ENCODE peak calls at places on chromosomes 16 and 17, in eight cellular contexts. A, J, T, N, D, L, Q and W are unnamed samples. For H3K27me3, the result is how much of the 10 kb centered on the place peaks cover.

GRCh38 chr17:59623151-59623550 is 3.5 kb downstream of the CLTC start:
- DNase-seq in D (no peak), A (no peak), L (no peak), J (no peak), N (no peak), T (no peak), Q (no peak), W (no peak)

GRCh38 chr16:88772871-88773811 is 11.9 kb downstream of the PIEZO1 start:
- DNase-seq in A (peak), D (no peak), Q (no peak), T (peak), N (peak), J (no peak), L (peak), W (no peak)

GRCh38 chr16:79089735-79090284 is 510.7 kb downstream of the MAF start:
- DNase-seq in L (no peak), T (no peak), N (peak), J (no peak), Q (no peak), A (no peak), D (peak), W (no peak)

GRCh38 chr17:33874617-33875060 is 380.4 kb upstream of the CCL2 start:
- DNase-seq in N (no peak), T (no peak), J (no peak), L (no peak), A (no peak), Q (peak), D (no peak), W (no peak)

GRCh38 chr17:29929006-29929543 is 953 bp downstream of the SSH2 start:
- DNase-seq in N (no peak), Q (peak), D (peak), A (peak), T (peak), J (no peak), L (no peak), W (peak)

GRCh38 chr17:2212328-2212981 is 91.1 kb downstream of the SMG6 start:
- DNase-seq in T (no peak), L (peak), A (no peak), D (peak), J (no peak), N (peak), Q (no peak), W (peak)

GRCh38 chr17:50607522-50607921 is 27.2 kb upstream of the ABCC3 start:
- DNase-seq in J (no peak), L (no peak), N (no peak), A (no peak), T (no peak), D (no peak), Q (no peak), W (no peak)

GRCh38 chr17:7060165-7060890 is 16.4 kb upstream of the SLC16A11 start:
- DNase-seq in J (peak), L (no peak), D (no peak), N (no peak), T (peak), Q (no peak), A (no peak), W (peak)

GRCh38 chr17:18987862-18988545 is 16.6 kb downstream of the FAM83G start:
- DNase-seq in T (no peak), A (no peak), Q (no peak), L (no peak), D (no peak), N (no peak), J (no peak), W (no peak)

GRCh38 chr17:48442819-48443218 is 12.8 kb upstream of the SKAP1 start:
- DNase-seq in N (no peak), J (no peak), Q (no peak), D (no peak), T (no peak), L (no peak), A (no peak), W (peak)

GRCh38 chr17:28335959-28336871 is 654 bp downstream of the TNFAIP1 start:
- DNase-seq in J (peak), N (peak), A (peak), L (peak), Q (peak), D (peak), T (peak), W (peak)

GRCh38 chr17:55634702-55635101 is 88.0 kb downstream of the TMEM100 start:
- DNase-seq in J (no peak), N (no peak), A (no peak), L (peak), Q (no peak), D (no peak), T (no peak), W (no peak)

GRCh38 chr16:59249049-59249448 is 514.9 kb upstream of the GOT2 start:
- DNase-seq in D (no peak), L (no peak), J (no peak), N (no peak), A (peak), T (no peak), Q (peak), W (no peak)

GRCh38 chr16:47144559-47144877 is 773 bp upstream of the NETO2 start:
- DNase-seq in J (no peak), L (no peak), D (no peak), T (no peak), Q (no peak), N (no peak), A (no peak), W (no peak)

GRCh38 chr17:8685396-8685795 is 54.9 kb upstream of the MYH10 start:
- DNase-seq in A (no peak), L (no peak), T (no peak), N (no peak), Q (no peak), D (no peak), J (no peak), W (no peak)

GRCh38 chr16:57278494-57278893 is 6.0 kb downstream of the PLLP start:
- DNase-seq in J (no peak), L (peak), A (no peak), T (no peak), Q (no peak), N (no peak), D (no peak), W (no peak)

GRCh38 chr16:68190745-68191510 is 45.0 kb downstream of the ESRP2 start:
- DNase-seq in D (no peak), Q (no peak), L (peak), T (no peak), J (no peak), A (no peak), N (no peak), W (no peak)

GRCh38 chr17:42819939-42820535 is 4.0 kb downstream of the BECN1 start:
- DNase-seq in L (peak), N (peak), D (peak), J (no peak), T (peak), Q (peak), A (peak), W (peak)

GRCh38 chr17:48647103-48647963 is 21.2 kb upstream of the HOXB9 start:
- DNase-seq in A (no peak), D (no peak), Q (peak), L (no peak), N (no peak), T (no peak), J (no peak), W (no peak)

GRCh38 chr17:17181666-17182600 is 24.2 kb downstream of the PLD6 start:
- DNase-seq in A (no peak), D (peak), T (no peak), N (no peak), L (no peak), Q (no peak), J (no peak), W (no peak)

GRCh38 chr16:58494981-58495860 is 4.7 kb upstream of the NDRG4 start:
- DNase-seq in A (peak), T (peak), N (peak), L (peak), D (peak), J (no peak), Q (peak), W (peak)

GRCh38 chr16:81067166-81067565 is 9.9 kb downstream of the C16orf46 start:
- DNase-seq in L (no peak), Q (no peak), A (no peak), T (no peak), N (no peak), D (no peak), J (no peak), W (no peak)

GRCh38 chr17:79928502-79929256 is 89.4 kb upstream of the CBX4 start:
- DNase-seq in Q (no peak), T (no peak), A (no peak), J (no peak), N (no peak), L (no peak), D (no peak), W (no peak)

GRCh38 chr16:22098538-22099255 is 6.4 kb downstream of the VWA3A start:
- DNase-seq in T (peak), D (no peak), L (no peak), A (peak), N (no peak), Q (peak), J (no peak), W (peak)

GRCh38 chr16:19997264-19997663 is 76.4 kb downstream of the GPR139 start:
- DNase-seq in L (no peak), D (no peak), Q (no peak), J (no peak), A (no peak), T (no peak), N (no peak), W (no peak)

GRCh38 chr17:7582401-7583252 is 1.0 kb upstream of the MPDU1 start:
- DNase-seq in L (no peak), T (no peak), D (no peak), Q (peak), A (no peak), J (no peak), N (peak), W (no peak)

GRCh38 chr16:49094471-49094870 is 187.2 kb downstream of the CBLN1 start:
- DNase-seq in N (no peak), L (peak), T (no peak), Q (no peak), D (no peak), A (no peak), J (no peak), W (no peak)

GRCh38 chr17:76793775-76794174 is 55.9 kb downstream of the MFSD11 start:
- DNase-seq in L (no peak), D (no peak), A (no peak), J (no peak), N (no peak), Q (peak), T (peak), W (peak)

GRCh38 chr17:35063514-35064223 is at the start of gene RFFL:
- DNase-seq in J (peak), A (peak), T (peak), Q (peak), L (peak), N (peak), D (peak), W (peak)

GRCh38 chr16:88389621-88390160 is 6.9 kb downstream of the ZNF469 start:
- DNase-seq in J (no peak), A (no peak), N (peak), Q (no peak), D (no peak), T (no peak), L (no peak), W (no peak)

GRCh38 chr16:89113661-89114060 is 20.0 kb downstream of the ACSF3 start:
- DNase-seq in L (no peak), Q (no peak), D (peak), J (no peak), T (no peak), N (no peak), A (no peak), W (no peak)

GRCh38 chr17:40552806-40553693 is 12.2 kb downstream of the CCR7 start:
- DNase-seq in N (no peak), T (no peak), L (peak), D (peak), J (no peak), Q (peak), A (no peak), W (no peak)

GRCh38 chr17:73336613-73337400 is 25.0 kb upstream of the CDC42EP4 start:
- DNase-seq in J (no peak), T (no peak), D (no peak), A (no peak), N (no peak), L (no peak), Q (no peak), W (no peak)

GRCh38 chr17:8740486-8740885 is 4.2 kb downstream of the CCDC42 start:
- DNase-seq in Q (peak), T (no peak), A (peak), N (no peak), D (peak), L (no peak), J (no peak), W (no peak)

GRCh38 chr16:12188674-12189249 is 212.2 kb downstream of the SNX29 start:
- DNase-seq in J (no peak), A (no peak), D (peak), N (no peak), L (no peak), Q (no peak), T (peak), W (no peak)

GRCh38 chr17:64938925-64939474 is 19.7 kb upstream of the LRRC37A3 start:
- DNase-seq in Q (peak), A (peak), L (no peak), D (peak), J (no peak), T (peak), N (peak), W (no peak)

GRCh38 chr17:69597898-69598692 is 183.6 kb downstream of the MAP2K6 start:
- DNase-seq in T (no peak), L (no peak), Q (no peak), J (no peak), D (no peak), N (no peak), A (no peak), W (peak)
- TF ChIP-seq CTCF in T (no peak), L (no peak), Q (no peak), J (no peak), D (no peak), N (no peak), A (no peak), W (no peak)

DNA sequence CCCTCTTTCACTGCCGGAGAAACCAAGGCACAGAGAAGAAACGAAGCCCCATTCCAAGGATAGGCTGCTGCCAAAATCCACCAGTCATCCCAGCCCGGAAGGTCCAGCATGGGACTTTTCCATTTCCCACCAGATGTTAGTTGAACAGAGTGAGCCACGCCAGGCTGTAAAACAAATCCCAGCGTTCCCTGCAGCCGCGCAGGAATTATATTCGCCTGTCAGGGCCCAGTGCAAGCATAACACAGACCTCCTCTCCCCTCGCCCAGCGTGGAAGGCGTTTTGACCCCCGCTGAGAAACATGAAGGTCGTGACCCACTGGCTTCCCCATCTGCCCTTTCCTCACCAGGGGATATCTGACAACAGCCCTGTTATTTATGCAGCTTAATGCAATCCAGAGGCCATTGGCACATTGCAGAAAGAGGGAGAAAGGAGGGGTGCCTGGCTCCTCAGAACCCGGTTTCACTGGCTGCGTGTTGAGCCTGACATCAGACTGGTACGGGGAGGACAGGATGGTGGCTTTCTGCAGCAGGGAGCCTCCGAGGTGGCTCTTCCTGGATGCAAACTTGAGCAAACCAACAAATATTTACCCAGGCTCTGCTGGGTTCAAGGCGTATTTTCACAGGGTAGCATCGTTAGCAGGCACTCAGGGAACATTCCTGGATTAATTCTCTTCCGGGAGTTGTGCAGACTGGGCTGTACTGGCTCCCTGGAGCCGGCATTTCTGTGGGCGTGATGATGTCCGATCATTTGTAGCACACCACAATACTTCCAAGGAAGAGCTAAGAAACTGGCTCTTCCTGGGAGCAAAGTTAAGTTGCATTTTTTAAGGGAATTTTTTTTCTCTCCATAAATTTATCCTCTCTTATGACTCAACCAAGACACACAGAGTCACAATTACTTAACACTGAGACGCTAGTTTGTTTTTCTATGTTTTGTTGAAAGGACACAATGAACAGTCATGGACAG is 211.9 kb upstream of the FOXF1 start:
- DNase-seq in A (no peak), J (no peak), D (no peak), L (no peak), Q (no peak), T (no peak), N (no peak), W (no peak)
- H3K27me3 ChIP-seq in A (under half), J (under half), D (under half), L (half or more), Q (half or more), T (half or more), N (half or more), W (under half)

GRCh38 chr16:27771201-27771910 is 221.4 kb downstream of the KATNIP start:
- DNase-seq in A (no peak), D (no peak), N (peak), Q (no peak), T (no peak), L (no peak), J (no peak), W (no peak)

GRCh38 chr16:27768651-27769270 is 218.8 kb downstream of the KATNIP start:
- DNase-seq in D (no peak), L (no peak), J (no peak), A (no peak), N (peak), Q (no peak), T (no peak), W (no peak)

GRCh38 chr16:27767971-27768591 is 218.1 kb downstream of the KATNIP start:
- DNase-seq in Q (no peak), D (no peak), N (no peak), J (no peak), A (no peak), T (no peak), L (no peak), W (no peak)

GRCh38 chr16:27770271-27771196 is 220.6 kb downstream of the KATNIP start:
- DNase-seq in Q (no peak), A (no peak), T (no peak), L (no peak), D (no peak), N (no peak), J (no peak), W (no peak)

GRCh38 chr16:27769561-27770222 is 219.7 kb downstream of the KATNIP start:
- DNase-seq in T (peak), A (no peak), L (no peak), N (peak), D (no peak), Q (no peak), J (no peak), W (peak)
- TF ChIP-seq CTCF in T (no peak), A (no peak), L (no peak), N (no peak), D (no peak), Q (no peak), J (no peak), W (no peak)

DNA sequence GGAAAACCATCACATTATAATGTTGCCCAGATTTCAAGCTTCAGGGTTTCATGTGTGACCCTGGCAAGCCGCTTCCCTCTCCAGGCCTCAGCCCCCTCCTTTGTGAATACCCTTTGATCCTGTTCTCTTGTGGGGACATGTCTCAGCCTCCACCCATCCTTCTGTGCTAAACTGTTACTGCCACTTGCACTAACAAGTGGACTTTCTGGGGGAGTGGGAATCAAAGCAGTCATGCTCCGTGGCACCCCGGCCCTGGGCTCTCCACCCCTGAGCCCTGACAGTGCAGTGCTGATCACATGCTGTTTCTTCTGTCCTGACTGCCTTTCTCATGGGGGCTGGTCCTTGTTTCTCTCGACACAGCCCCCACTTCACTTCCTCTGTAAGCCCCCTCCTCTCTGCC is 9.7 kb upstream of the DCAF7 start:
- DNase-seq in D (peak), T (no peak), J (no peak), N (no peak), A (no peak), L (no peak), Q (peak), W (no peak)
- H3K27me3 ChIP-seq in D (under half), T (under half), J (under half), N (under half), A (under half), L (under half), Q (under half), W (under half)

DNA sequence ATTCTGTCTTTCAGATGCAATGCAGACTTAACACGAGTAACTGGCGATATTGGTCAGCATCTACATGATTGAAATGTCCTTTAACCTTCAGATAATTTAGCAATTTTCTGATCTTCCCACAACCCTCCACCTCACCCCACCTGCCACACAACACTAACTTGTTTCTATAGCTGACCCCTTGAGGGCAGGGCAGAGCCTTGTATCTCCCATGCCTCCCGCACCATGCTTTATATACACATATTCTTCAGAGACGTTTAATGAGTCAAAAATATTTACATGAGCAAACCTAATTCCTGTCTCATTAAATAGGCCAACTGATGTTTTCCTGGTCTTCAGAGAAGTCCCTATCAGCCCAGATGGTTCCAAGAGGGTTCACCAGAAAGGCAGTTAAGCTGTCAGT is 6.6 kb upstream of the DHRS7C start:
- DNase-seq in N (no peak), D (no peak), L (no peak), J (no peak), Q (no peak), T (no peak), A (no peak), W (no peak)
- TF ChIP-seq CTCF in N (no peak), D (no peak), L (no peak), J (peak), Q (peak), T (no peak), A (no peak), W (no peak)

DNA sequence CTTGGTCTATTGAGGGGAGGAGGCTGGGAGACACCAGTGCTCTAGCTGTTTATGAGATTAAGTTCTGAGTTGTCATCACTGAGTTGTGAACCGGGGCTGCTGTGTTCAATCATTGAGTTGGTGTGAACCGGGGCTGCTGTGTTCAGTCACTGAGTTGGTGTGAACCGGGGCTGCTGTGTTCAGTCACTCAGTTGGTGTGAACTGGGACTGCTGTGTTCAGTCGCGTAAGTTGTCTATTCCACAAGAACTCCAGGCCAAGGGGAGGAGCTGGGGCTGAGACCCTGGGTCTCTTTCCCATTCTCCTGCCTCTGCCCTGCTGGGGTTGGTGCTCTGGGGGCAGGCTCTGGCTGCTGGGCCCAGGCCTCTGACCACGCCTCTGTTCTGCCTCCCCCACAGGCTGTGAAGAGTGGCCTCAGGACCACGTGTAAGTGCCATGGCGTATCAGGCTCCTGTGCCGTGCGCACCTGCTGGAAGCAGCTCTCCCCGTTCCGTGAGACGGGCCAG is 24.5 kb downstream of the WNT9B start:
- DNase-seq in A (no peak), D (no peak), L (no peak), Q (no peak), N (no peak), J (no peak), T (no peak), W (no peak)
- H3K27me3 ChIP-seq in A (under half), D (under half), L (under half), Q (under half), N (under half), J (under half), T (under half), W (under half)